ENCODE peak calls at places on chromosomes 3 and 15, in four cellular contexts. F, W, M and Z are unnamed samples.

GRCh38 chr15:44779761-44780160 is 43.4 kb downstream of the TRIM69 start:
- DNase-seq in F (no peak), W (no peak), M (no peak), Z (no peak)

GRCh38 chr3:195401959-195402358 is 40.9 kb downstream of the ACAP2 start:
- DNase-seq in F (no peak), W (no peak), M (no peak), Z (no peak)

GRCh38 chr3:149635396-149635795 is 22.4 kb downstream of the WWTR1 start:
- DNase-seq in F (no peak), W (no peak), M (no peak), Z (no peak)

GRCh38 chr15:40340740-40341400 is at the start of gene CCDC9B:
- DNase-seq in F (peak), W (no peak), M (peak), Z (no peak)

GRCh38 chr3:50126287-50127211 is 28.6 kb upstream of the SEMA3F start:
- DNase-seq in F (no peak), W (no peak), M (peak), Z (no peak)

GRCh38 chr3:66593978-66594377 is 93.2 kb upstream of the LRIG1 start:
- DNase-seq in F (no peak), W (no peak), M (no peak), Z (no peak)

GRCh38 chr3:106212658-106213222 is 343.9 kb upstream of the CBLB start:
- DNase-seq in F (no peak), W (no peak), M (no peak), Z (no peak)

GRCh38 chr3:117507958-117508357 is 798.4 kb downstream of the TUSC7 start:
- DNase-seq in F (no peak), W (no peak), M (no peak), Z (no peak)

GRCh38 chr3:89488800-89489580 is 381.6 kb downstream of the EPHA3 start:
- DNase-seq in F (peak), W (no peak), M (no peak), Z (no peak)

GRCh38 chr15:55587321-55588069 is 650 bp downstream of the PYGO1 start:
- DNase-seq in F (peak), W (no peak), M (peak), Z (no peak)

GRCh38 chr3:183392166-183393034 is 36.0 kb downstream of the MCF2L2 start:
- DNase-seq in F (no peak), W (no peak), M (no peak), Z (no peak)

GRCh38 chr3:56879453-56880224 is 77.9 kb upstream of the ARHGEF3 start:
- DNase-seq in F (no peak), W (no peak), M (no peak), Z (no peak)

GRCh38 chr3:140597364-140597763 is 80.5 kb upstream of the TRIM42 start:
- DNase-seq in F (no peak), W (no peak), M (no peak), Z (no peak)
- H3K27ac ChIP-seq in F (no peak), W (no peak), M (peak), Z (no peak)

DNA sequence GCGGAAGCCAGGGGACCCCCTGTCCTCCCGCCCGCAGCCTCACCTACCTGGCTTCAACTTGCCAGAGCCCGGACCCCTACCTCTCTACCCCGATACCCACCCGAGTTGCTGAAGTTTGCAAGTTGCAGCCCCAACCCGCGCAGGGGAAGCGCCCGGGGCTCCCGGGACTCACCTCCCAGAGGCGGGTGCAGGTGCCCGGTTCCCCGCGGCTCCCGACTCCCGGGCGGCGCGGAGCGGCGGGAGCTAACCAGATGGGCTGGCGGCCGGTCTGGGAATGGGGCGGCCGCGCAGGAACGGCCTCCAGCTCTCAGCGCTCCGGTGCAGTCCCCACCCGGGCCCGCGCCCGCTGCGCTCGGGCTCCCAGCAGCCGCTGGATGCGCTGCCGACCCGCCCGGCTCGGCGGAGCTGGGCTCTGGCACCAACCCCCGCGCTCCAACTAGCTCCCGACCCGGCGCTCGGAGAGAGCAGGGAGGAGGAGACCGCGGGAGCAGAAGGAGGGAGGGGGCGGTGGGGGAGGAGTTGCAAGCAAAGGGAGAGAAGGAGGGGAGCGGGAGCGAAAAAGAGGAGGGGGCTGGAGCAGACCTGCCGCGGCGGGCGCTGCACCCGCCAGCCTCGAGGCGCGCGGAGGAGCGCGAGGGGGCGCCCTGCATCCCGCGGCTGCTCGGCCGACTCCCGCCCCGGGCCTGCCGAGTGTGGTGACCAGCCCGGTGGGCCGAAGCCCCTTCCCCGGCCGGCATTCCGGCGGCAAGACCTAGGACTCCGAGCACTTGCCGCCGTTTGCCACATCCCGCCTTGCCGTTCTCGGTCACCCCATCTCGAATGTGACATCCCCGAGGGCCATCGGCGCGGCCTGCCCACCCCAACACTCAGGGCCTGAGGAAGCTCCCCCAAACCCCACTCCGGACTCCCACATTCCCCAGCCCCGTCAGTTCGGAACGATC is at the start of gene SEMA5B:
- DNase-seq in F (no peak), W (no peak), M (peak), Z (no peak)
- H3K27ac ChIP-seq in F (no peak), W (no peak), M (peak), Z (no peak)

GRCh38 chr3:99250272-99250671 is 348.8 kb upstream of the DCBLD2 start:
- DNase-seq in F (no peak), W (no peak), M (no peak), Z (no peak)

GRCh38 chr3:99248913-99249312 is 347.4 kb upstream of the DCBLD2 start:
- DNase-seq in F (no peak), W (no peak), M (no peak), Z (no peak)

GRCh38 chr3:99246010-99246654 is 344.6 kb upstream of the DCBLD2 start:
- DNase-seq in F (no peak), W (no peak), M (no peak), Z (no peak)

GRCh38 chr3:99249627-99250026 is 348.1 kb upstream of the DCBLD2 start:
- DNase-seq in F (no peak), W (no peak), M (no peak), Z (no peak)

GRCh38 chr3:99248130-99248529 is 346.6 kb upstream of the DCBLD2 start:
- DNase-seq in F (no peak), W (no peak), M (no peak), Z (no peak)
- H3K27ac ChIP-seq in F (no peak), W (no peak), M (peak), Z (no peak)

GRCh38 chr3:14238356-14238755 is 59.7 kb downstream of the LSM3 start:
- DNase-seq in F (no peak), W (no peak), M (no peak), Z (no peak)

GRCh38 chr3:14237431-14237830 is 58.8 kb downstream of the LSM3 start:
- DNase-seq in F (no peak), W (no peak), M (peak), Z (no peak)

GRCh38 chr3:14235003-14235876 is 56.6 kb downstream of the LSM3 start:
- DNase-seq in F (no peak), W (no peak), M (no peak), Z (no peak)

GRCh38 chr3:14234197-14235002 is 55.8 kb downstream of the LSM3 start:
- DNase-seq in F (no peak), W (no peak), M (no peak), Z (no peak)

DNA sequence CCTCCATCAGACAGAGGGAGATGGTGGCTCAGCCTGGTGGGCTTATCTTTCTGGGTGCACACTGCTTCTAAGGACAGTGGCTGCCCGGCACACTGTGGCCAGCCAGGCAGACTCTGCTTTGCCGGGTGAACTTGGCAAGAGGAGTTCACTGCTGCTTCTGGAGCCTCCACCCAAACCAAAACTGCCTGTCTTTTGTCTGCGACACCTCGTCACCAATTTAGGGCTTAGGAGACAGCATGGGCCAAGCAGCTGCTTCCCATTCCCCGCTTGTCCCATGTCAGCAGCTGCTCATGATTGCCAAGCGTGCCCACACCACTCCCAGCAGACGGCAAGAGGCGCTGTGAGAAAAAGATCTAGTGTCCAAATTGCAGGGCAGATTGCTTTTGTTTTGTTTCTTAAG is 57.3 kb downstream of the LSM3 start:
- DNase-seq in F (no peak), W (no peak), M (peak), Z (no peak)
- H3K27ac ChIP-seq in F (no peak), W (no peak), M (peak), Z (no peak)

GRCh38 chr3:141413387-141414140 is 45.3 kb downstream of the ZBTB38 start:
- DNase-seq in F (no peak), W (no peak), M (no peak), Z (no peak)

GRCh38 chr3:141415959-141416358 is 47.7 kb downstream of the ZBTB38 start:
- DNase-seq in F (no peak), W (no peak), M (no peak), Z (no peak)

GRCh38 chr3:141412936-141413354 is 44.6 kb downstream of the ZBTB38 start:
- DNase-seq in F (no peak), W (no peak), M (peak), Z (no peak)

GRCh38 chr3:141414141-141414689 is 45.9 kb downstream of the ZBTB38 start:
- DNase-seq in F (no peak), W (no peak), M (no peak), Z (no peak)

GRCh38 chr3:141414800-141415462 is 46.6 kb downstream of the ZBTB38 start:
- DNase-seq in F (no peak), W (no peak), M (no peak), Z (no peak)
- H3K27ac ChIP-seq in F (no peak), W (no peak), M (peak), Z (peak)